ENCODE peak calls at places on chromosomes 12 and 14, in four cellular contexts. D is A549, F is K562, H is HepG2. K is an unnamed sample.

GRCh38 chr12:43309845-43310405 is 242.1 kb downstream of the ADAMTS20 start:
- DNase-seq in D (no peak), F (no peak), H (no peak), K (no peak)

GRCh38 chr12:76081909-76082308 is 2.6 kb downstream of the NAP1L1 start:
- DNase-seq in D (no peak), F (no peak), H (no peak), K (no peak)

GRCh38 chr12:2804390-2805145 is 7.9 kb upstream of the ITFG2 start:
- DNase-seq in D (no peak), F (no peak), H (no peak), K (no peak)

GRCh38 chr14:68964300-68965093 is 14.6 kb downstream of the ACTN1 start:
- DNase-seq in D (no peak), F (no peak), H (no peak), K (no peak)

GRCh38 chr14:24273422-24273998 is 2.1 kb upstream of the RABGGTA start:
- DNase-seq in D (peak), F (no peak), H (peak), K (no peak)

GRCh38 chr12:113244015-113244983 is 23.0 kb downstream of the TPCN1 start:
- DNase-seq in D (no peak), F (no peak), H (no peak), K (no peak)

GRCh38 chr14:24377660-24378059 is 9.7 kb downstream of the NFATC4 start:
- DNase-seq in D (no peak), F (peak), H (no peak), K (peak)

GRCh38 chr12:122206111-122206881 is 2.8 kb downstream of the B3GNT4 start:
- DNase-seq in D (no peak), F (no peak), H (no peak), K (no peak)

GRCh38 chr12:91579516-91580263 is 397.1 kb upstream of the DCN start:
- DNase-seq in D (no peak), F (no peak), H (no peak), K (no peak)

GRCh38 chr12:123614531-123614930 is 12.6 kb downstream of the DDX55 start:
- DNase-seq in D (no peak), F (no peak), H (no peak), K (no peak)

GRCh38 chr12:130589391-130590317 is 126.4 kb downstream of the RIMBP2 start:
- DNase-seq in D (no peak), F (no peak), H (no peak), K (no peak)

GRCh38 chr14:105501504-105502291 is 10.7 kb downstream of the TEDC1 start:
- DNase-seq in D (no peak), F (no peak), H (no peak), K (no peak)

GRCh38 chr12:48261773-48262172 is 58.7 kb upstream of the OR10AD1 start:
- DNase-seq in D (no peak), F (no peak), H (no peak), K (no peak)

GRCh38 chr14:75995372-75996041 is 9.9 kb downstream of the IFT43 start:
- DNase-seq in D (no peak), F (no peak), H (no peak), K (no peak)

DNA sequence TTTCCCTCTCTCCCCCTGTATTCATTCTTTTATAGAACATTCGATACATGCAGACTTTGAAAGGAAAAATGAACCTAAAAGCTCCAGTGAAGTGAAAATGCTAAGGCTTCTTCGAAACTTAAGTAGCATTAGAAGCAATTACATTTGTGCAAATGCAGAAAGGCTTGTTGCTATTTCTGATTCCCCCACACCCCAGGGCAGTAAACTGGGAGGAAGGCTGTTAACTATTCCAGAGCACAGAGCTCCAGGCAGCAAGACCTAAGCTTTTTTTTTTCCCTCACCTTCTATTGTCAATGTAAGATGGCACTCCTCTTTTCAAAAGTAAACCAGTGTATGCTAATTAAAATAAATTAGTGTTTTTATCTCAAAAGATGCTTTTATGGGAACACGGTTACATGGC is 448.9 kb upstream of the TBX3 start:
- DNase-seq in D (no peak), F (no peak), H (no peak), K (no peak)
- TF ChIP-seq HMGXB4 in D (no peak), F (no peak), H (no peak), K (no peak)

GRCh38 chr14:50320279-50320678 is 8.2 kb downstream of the DMAC2L start:
- DNase-seq in D (no peak), F (no peak), H (no peak), K (no peak)

GRCh38 chr14:50319721-50320120 is 7.6 kb downstream of the DMAC2L start:
- DNase-seq in D (no peak), F (no peak), H (no peak), K (no peak)

GRCh38 chr14:50319293-50319692 is 7.2 kb downstream of the DMAC2L start:
- DNase-seq in D (no peak), F (no peak), H (no peak), K (no peak)

GRCh38 chr14:50318031-50318626 is 6.0 kb downstream of the DMAC2L start:
- DNase-seq in D (peak), F (peak), H (peak), K (no peak)

DNA sequence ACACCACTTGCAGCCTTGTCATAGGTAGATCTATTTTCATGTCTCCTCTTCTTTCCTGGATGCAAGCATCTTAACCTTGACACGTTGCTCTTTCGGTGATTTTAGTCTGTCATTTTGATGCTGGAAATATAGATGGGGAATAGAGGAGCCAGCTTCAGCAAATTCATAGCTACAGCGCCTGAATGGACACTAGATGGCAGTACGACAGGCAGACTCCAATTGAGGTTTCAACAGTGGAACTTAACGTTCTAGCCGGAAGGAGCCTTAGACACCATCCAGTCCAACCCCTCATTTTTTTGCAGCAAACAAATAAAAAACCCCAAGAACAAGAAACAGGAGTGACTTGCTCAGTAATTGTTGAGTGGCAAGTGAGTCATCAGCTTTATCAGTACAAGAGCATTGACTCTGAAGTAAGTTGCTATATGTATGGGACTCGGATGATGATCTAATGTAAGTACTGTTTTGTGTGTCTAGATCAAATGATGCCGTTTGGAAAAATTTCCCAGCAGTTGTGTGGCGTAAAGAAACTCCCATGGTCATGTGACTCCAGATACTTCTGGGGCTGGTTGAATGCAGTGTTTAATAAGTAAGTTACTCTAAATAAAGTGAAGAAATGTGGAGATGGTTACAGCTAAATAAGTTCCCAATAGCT is 9.0 kb downstream of the DMAC2L start:
- DNase-seq in D (peak), F (peak), H (peak), K (peak)
- TF ChIP-seq HMGXB4 in D (no peak), F (no peak), H (peak), K (no peak)

GRCh38 chr14:64114166-64114565 is 180.0 kb downstream of the ESR2 start:
- DNase-seq in D (no peak), F (no peak), H (no peak), K (no peak)
- TF ChIP-seq HMGXB4 in D (no peak), F (no peak), H (no peak), K (no peak)

DNA sequence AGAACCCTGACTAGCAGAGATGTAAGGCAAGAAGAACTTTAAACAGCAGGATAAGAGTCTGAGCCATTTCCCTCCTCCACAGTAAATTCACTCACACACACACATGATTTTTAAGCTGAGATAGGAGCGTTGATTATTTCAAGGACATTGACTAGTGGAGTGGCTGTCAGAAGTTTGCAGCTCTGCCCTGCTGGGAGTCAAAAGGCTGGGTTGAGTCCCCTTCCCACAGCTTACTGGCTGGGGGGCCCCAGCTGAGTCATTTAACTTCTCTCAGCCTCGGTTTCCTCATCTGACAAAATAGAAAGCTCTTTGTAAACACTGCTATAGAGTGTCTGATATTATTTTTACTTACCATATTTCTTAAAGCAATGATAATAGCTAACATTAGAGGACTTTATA is 28.3 kb downstream of the VCPKMT start:
- DNase-seq in D (no peak), F (no peak), H (no peak), K (no peak)
- TF ChIP-seq HMGXB4 in D (no peak), F (no peak), H (no peak), K (no peak)

DNA sequence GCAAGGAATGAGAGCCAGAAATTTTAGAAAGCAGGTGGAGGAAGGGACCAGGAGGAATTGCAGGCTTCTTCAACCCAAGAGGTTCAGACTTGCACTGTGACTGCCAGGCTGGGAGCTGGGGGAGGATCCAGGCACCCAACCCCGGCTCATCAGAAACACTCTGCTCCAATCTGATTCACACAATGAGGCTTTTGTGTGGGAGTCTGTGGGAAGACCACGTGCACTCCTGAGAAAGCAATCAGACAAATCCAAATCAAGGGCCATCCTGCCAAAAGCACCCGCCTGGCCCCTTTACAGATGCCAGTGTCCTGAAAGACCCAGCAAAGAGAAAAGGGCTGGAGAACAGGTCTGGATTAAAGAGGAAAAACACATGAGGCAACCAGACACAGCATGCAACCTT is 16.0 kb downstream of the SCARB1 start:
- DNase-seq in D (no peak), F (no peak), H (peak), K (no peak)
- TF ChIP-seq HMGXB4 in D (no peak), F (no peak), H (no peak), K (no peak)

GRCh38 chr14:54450535-54450934 is 9.4 kb upstream of the CNIH1 start:
- DNase-seq in D (no peak), F (no peak), H (no peak), K (no peak)

GRCh38 chr14:54447231-54447692 is 6.1 kb upstream of the CNIH1 start:
- DNase-seq in D (peak), F (no peak), H (peak), K (no peak)

GRCh38 chr14:54444003-54444402 is 2.8 kb upstream of the CNIH1 start:
- DNase-seq in D (no peak), F (no peak), H (no peak), K (no peak)

GRCh38 chr14:54444701-54445100 is 3.5 kb upstream of the CNIH1 start:
- DNase-seq in D (no peak), F (no peak), H (no peak), K (no peak)

DNA sequence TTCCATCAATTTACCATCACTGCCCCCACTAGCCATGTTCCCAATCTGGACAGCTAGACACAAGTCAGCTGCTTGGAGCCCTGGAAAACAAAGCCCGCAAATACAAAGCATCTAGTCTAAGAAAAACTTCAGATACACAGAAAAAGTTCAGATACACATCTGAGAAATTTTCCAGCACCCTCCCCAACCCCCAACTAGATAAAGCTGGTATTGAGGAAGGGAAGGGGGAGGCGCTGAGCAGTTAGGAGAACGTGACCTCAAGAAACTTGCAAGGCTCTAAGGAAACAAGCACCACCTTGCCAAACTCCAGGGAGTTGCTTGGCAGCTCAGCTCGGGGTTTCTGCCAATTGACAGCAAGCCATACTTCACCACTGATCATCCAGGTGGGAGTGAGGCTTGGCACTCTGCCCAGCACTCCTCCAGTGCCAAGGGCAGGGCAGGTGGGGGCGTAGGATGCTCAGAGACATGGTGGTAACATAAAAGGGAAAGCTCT is 5.1 kb upstream of the CNIH1 start:
- DNase-seq in D (no peak), F (no peak), H (no peak), K (no peak)
- TF ChIP-seq HMGXB4 in D (no peak), F (no peak), H (no peak), K (no peak)

GRCh38 chr12:111749391-111749790 is 17.3 kb upstream of the ALDH2 start:
- DNase-seq in D (no peak), F (no peak), H (no peak), K (no peak)
- TF ChIP-seq HMGXB4 in D (no peak), F (no peak), H (no peak), K (no peak)

GRCh38 chr14:65439117-65439516 is 26.6 kb downstream of the FUT8 start:
- DNase-seq in D (no peak), F (no peak), H (no peak), K (no peak)

GRCh38 chr14:65434216-65434850 is 21.8 kb downstream of the FUT8 start:
- DNase-seq in D (no peak), F (no peak), H (no peak), K (no peak)

GRCh38 chr14:65433646-65434045 is 21.1 kb downstream of the FUT8 start:
- DNase-seq in D (no peak), F (no peak), H (no peak), K (no peak)

GRCh38 chr14:65440230-65440629 is 27.7 kb downstream of the FUT8 start:
- DNase-seq in D (no peak), F (no peak), H (no peak), K (no peak)

GRCh38 chr14:65438266-65438933 is 25.9 kb downstream of the FUT8 start:
- DNase-seq in D (no peak), F (no peak), H (no peak), K (no peak)
- TF ChIP-seq HMGXB4 in D (no peak), F (no peak), H (no peak), K (no peak)